ENCODE peak calls at places on chromosomes 2 and 18, in four cellular contexts. Y is tibial nerve; R is AG04450; W is CD8-positive, alpha-beta T cell. N is an unnamed sample.
A peak's percentile ranks its signal among the peaks of the same experiment; 100 is the strongest.

GRCh38 chr2:238285653-238286082 is 2.7 kb downstream of the PER2 start:
- DNase-seq in W (no peak), R (peak; percentile 85), Y (peak; percentile 97), N (peak; percentile 58)

GRCh38 chr2:54329482-54330225 is 73.6 kb upstream of the TSPYL6 start:
- DNase-seq in Y (no peak), R (no peak), W (no peak), N (no peak)

GRCh38 chr2:9763356-9764152 is 79.7 kb upstream of the TAF1B start:
- DNase-seq in R (no peak), Y (no peak), W (no peak), N (no peak)

GRCh38 chr2:183059561-183059960 is 19.0 kb upstream of the DUSP19 start:
- DNase-seq in R (no peak), W (no peak), Y (no peak), N (no peak)

GRCh38 chr2:40165503-40165867 is 286.4 kb downstream of the SLC8A1 start:
- DNase-seq in R (no peak), Y (peak; percentile 33), W (no peak), N (no peak)

GRCh38 chr2:159557437-159558034 is 58.8 kb downstream of the BAZ2B start:
- DNase-seq in R (no peak), Y (no peak), W (no peak), N (no peak)

GRCh38 chr18:21853020-21853419 is 112.4 kb downstream of the MIB1 start:
- DNase-seq in R (peak; percentile 26), W (no peak), Y (no peak), N (no peak)

GRCh38 chr2:27715318-27716165 is 51.9 kb downstream of the SLC4A1AP start:
- DNase-seq in Y (no peak), R (no peak), W (peak; percentile 18), N (peak; percentile 64)

GRCh38 chr2:104431701-104432121 is 422.2 kb upstream of the POU3F3 start:
- DNase-seq in W (no peak), Y (no peak), R (no peak), N (no peak)

GRCh38 chr18:28176933-28177827 is at the start of gene CDH2:
- DNase-seq in R (peak; percentile 57), Y (no peak), W (no peak), N (peak; percentile 73)

GRCh38 chr2:216033403-216033802 is 20.1 kb upstream of the MREG start:
- DNase-seq in W (no peak), R (no peak), Y (no peak), N (no peak)

GRCh38 chr2:86062043-86062442 is 43.6 kb downstream of the POLR1A start:
- DNase-seq in Y (no peak), W (no peak), R (no peak), N (no peak)

DNA sequence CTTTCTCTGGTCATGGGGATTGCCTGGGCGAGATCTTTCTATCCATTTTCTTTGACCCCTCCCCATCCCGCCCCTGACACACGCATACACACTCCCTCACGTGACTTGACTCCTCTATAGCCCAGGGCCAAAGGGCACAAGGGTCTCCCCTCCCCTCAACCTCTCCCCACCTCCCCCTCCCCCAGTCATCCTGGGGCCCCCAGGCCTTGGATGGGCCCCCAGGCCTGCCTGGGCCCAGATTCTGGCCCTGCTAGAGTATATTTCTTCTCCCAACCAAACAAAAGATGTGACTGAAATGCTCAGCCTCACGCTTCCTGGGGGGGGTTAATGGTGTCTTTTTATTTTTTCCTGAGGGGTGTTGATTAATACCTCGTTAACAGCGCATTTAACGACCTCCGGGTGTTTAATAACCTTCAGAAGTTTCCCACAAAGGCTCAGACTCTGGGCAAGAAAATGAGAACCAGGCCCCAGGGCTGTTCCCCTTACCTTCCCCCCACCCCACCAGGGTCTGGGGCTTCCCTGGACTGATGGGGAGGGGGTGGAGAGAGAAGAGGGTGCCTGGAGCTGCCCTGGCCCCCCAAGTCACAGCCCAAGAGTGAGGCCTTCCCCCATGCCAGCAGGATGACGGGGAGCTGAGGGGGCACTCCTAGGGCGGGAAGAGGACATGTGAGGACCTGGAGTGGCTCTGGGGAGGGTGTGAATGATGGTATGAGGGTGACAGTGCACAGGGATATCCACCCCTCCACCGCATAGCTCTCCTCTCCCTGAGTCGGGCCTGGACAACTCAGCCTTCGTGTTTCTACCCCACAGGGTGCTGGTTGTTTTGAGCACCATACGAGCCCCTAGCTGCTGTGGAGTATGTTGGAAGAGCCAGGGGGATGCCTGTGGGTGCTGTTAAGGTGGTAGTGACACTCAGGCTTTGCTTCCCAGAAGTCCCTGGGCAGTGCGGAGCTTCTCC is 3.6 kb downstream of the PKDCC start:
- DNase-seq in R (no peak), Y (no peak), W (no peak), N (no peak)
- H3K4me3 ChIP-seq in R (peak overlapping the region; percentile 93), Y (peak overlapping the region; percentile 68), W (no peak overlapping the region), N (no peak overlapping the region)

GRCh38 chr18:292271-292670 is 24.4 kb upstream of the THOC1 start:
- DNase-seq in W (no peak), R (no peak), Y (no peak), N (no peak)
- TF ChIP-seq CTCF in W (no peak), R (peak; percentile 37), Y (no peak), N (no peak)

GRCh38 chr2:205730701-205731271 is 48.5 kb downstream of the NRP2 start:
- DNase-seq in Y (no peak), R (no peak), W (no peak), N (no peak)
- H3K27ac ChIP-seq in Y (no peak overlapping the region), R (peak overlapping the region; percentile 89), W (no peak overlapping the region), N (no peak overlapping the region)

GRCh38 chr2:64931536-64932326 is 57.5 kb upstream of the SLC1A4 start:
- DNase-seq in W (no peak), Y (no peak), R (no peak), N (no peak)
- H3K4me3 ChIP-seq in W (no peak overlapping the region), Y (no peak overlapping the region), R (no peak overlapping the region), N (no peak overlapping the region)

DNA sequence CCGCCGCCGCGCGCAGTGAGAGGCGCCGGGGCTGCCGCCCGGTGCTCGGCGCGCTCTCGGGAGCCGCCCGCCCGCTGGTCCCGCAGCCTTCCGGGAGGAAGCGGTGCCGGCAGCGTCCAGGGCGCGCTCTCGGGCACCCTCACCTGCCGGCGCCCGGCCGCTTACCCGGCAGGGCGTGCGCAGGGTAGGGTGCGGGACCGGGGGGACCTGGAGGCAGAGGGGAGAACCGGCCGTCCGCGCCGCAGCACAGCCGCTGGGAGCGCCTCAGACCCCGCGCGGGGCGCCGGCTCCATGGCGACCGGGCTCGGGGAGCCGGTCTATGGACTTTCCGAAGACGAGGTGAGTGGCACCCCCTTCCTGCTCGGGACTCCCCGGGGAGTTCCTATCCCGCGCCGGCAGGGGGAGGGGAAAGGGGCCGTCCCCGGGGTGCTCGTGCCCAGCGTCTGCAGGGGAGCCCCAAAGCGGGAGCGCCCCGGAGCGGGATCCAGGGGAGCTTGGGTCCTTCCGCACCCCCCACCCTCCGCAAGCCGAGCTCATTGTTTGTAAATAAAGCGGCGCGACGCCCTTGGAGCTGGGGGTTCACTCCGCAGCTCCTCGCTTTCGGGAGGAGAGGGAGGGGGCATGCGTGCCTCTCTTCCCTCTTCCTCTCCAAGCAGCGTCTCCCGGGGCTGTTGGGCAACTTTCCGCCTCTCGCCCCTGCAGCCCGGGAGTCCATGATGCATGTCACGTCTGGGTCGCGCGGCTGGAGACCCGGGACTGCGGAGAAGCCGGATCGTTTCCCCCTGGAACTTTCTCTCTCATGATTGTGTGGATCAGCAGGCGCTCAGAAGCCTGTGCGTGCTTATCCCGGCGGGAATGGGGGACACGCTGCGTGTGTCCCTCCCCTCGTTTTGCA is 591 bp downstream of the NEDD4L start:
- DNase-seq in W (peak; percentile 36), R (no peak), Y (peak; percentile 18), N (no peak)
- TF ChIP-seq CTCF in W (no peak), R (peak; percentile 16), Y (peak; percentile 18), N (no peak)

GRCh38 chr18:48828713-48829442 is 121.9 kb downstream of the SMAD7 start:
- DNase-seq in R (no peak), Y (no peak), W (peak; percentile 5), N (peak; percentile 29)
- H3K27ac ChIP-seq in R (peak overlapping the region; percentile 31), Y (no peak overlapping the region), W (no peak overlapping the region), N (no peak overlapping the region)

GRCh38 chr2:72919414-72920316 is 2.3 kb downstream of the EMX1 start:
- DNase-seq in W (no peak), R (no peak), Y (no peak), N (peak; percentile 29)

GRCh38 chr2:72916743-72917137 is 579 bp upstream of the EMX1 start:
- DNase-seq in Y (no peak), W (no peak), R (no peak), N (no peak)

GRCh38 chr2:72917138-72917874 is at the start of gene EMX1:
- DNase-seq in R (no peak), Y (no peak), W (peak; percentile 28), N (peak; percentile 71)

GRCh38 chr2:72915907-72916742 is 1.2 kb upstream of the EMX1 start:
- DNase-seq in W (peak; percentile 22), R (no peak), Y (no peak), N (no peak)

GRCh38 chr2:72917875-72918660 is 749 bp downstream of the EMX1 start:
- DNase-seq in W (no peak), Y (no peak), R (no peak), N (no peak)
- H3K4me3 ChIP-seq in W (peak overlapping the region; percentile 8), Y (peak overlapping the region; percentile 1), R (no peak overlapping the region), N (peak overlapping the region; percentile 58)

GRCh38 chr2:14220101-14220500 is 412.4 kb upstream of the LRATD1 start:
- DNase-seq in W (no peak), R (no peak), Y (no peak), N (no peak)
- TF ChIP-seq CTCF in W (no peak), R (no peak), Y (no peak), N (no peak)

GRCh38 chr2:111205774-111206173 is 85.1 kb downstream of the BCL2L11 start:
- DNase-seq in Y (no peak), W (no peak), R (no peak), N (no peak)

GRCh38 chr2:111209045-111209514 is 88.4 kb downstream of the BCL2L11 start:
- DNase-seq in R (peak; percentile 68), W (no peak), Y (no peak), N (no peak)

GRCh38 chr2:111207892-111208291 is 87.2 kb downstream of the BCL2L11 start:
- DNase-seq in Y (no peak), R (no peak), W (no peak), N (no peak)

GRCh38 chr2:111213877-111214276 is 93.2 kb downstream of the BCL2L11 start:
- DNase-seq in Y (no peak), R (no peak), W (no peak), N (no peak)

GRCh38 chr2:111208639-111209038 is 87.9 kb downstream of the BCL2L11 start:
- DNase-seq in R (no peak), Y (no peak), W (no peak), N (no peak)
- H3K27ac ChIP-seq in R (no peak overlapping the region), Y (no peak overlapping the region), W (no peak overlapping the region), N (no peak overlapping the region)